ENCODE peak calls at places on chromosomes 5 and 9, in six cellular contexts. I, P, O, S, E and J are unnamed samples.

GRCh38 chr5:107063511-107063910 is 607.2 kb downstream of the EFNA5 start:
- DNase-seq in I (no peak), P (no peak), O (peak), S (no peak), E (no peak), J (no peak)

GRCh38 chr9:127049044-127049443 is 73.4 kb downstream of the ANGPTL2 start:
- DNase-seq in I (no peak), P (peak), O (peak), S (peak), E (no peak), J (peak)

GRCh38 chr5:173925449-173926071 is 37.4 kb downstream of the CPEB4 start:
- DNase-seq in I (peak), P (no peak), O (peak), S (peak), E (peak), J (no peak)

GRCh38 chr9:27664136-27664819 is 91.0 kb upstream of the C9orf72 start:
- DNase-seq in I (no peak), P (no peak), O (no peak), S (no peak), E (no peak), J (no peak)

GRCh38 chr5:19519448-19519847 is 468.6 kb downstream of the CDH18 start:
- DNase-seq in I (no peak), P (no peak), O (no peak), S (no peak), E (no peak), J (no peak)

GRCh38 chr5:151585970-151586369 is 5.2 kb downstream of the FAT2 start:
- DNase-seq in I (no peak), P (no peak), O (no peak), S (no peak), E (no peak), J (no peak)

GRCh38 chr9:114709636-114710035 is 27.6 kb upstream of the TEX48 start:
- DNase-seq in I (no peak), P (no peak), O (no peak), S (no peak), E (no peak), J (no peak)

GRCh38 chr9:121450241-121450640 is 49.4 kb downstream of the GGTA1 start:
- DNase-seq in I (no peak), P (no peak), O (no peak), S (no peak), E (no peak), J (no peak)

GRCh38 chr5:71482132-71482531 is 26.7 kb downstream of the BDP1 start:
- DNase-seq in I (no peak), P (no peak), O (peak), S (peak), E (no peak), J (no peak)

GRCh38 chr9:131096490-131097258 is at the start of gene AIF1L:
- DNase-seq in I (no peak), P (peak), O (no peak), S (no peak), E (no peak), J (no peak)

GRCh38 chr9:77820293-77820954 is 172.3 kb upstream of the GNA14 start:
- DNase-seq in I (no peak), P (no peak), O (peak), S (peak), E (no peak), J (no peak)

GRCh38 chr5:91957671-91958070 is 574.6 kb upstream of the ARRDC3 start:
- DNase-seq in I (no peak), P (no peak), O (peak), S (no peak), E (no peak), J (no peak)

GRCh38 chr5:174500636-174501035 is 223.7 kb upstream of the MSX2 start:
- DNase-seq in I (no peak), P (no peak), O (no peak), S (no peak), E (no peak), J (no peak)

GRCh38 chr9:99140685-99141314 is 35.9 kb downstream of the TGFBR1 start:
- DNase-seq in I (peak), P (no peak), O (peak), S (peak), E (peak), J (no peak)

GRCh38 chr5:125140855-125141254 is 394.4 kb upstream of the ZNF608 start:
- DNase-seq in I (no peak), P (no peak), O (peak), S (peak), E (no peak), J (no peak)

GRCh38 chr5:167057665-167058064 is 1233.8 kb upstream of the WWC1 start:
- DNase-seq in I (no peak), P (no peak), O (peak), S (no peak), E (no peak), J (no peak)

GRCh38 chr9:93683331-93684134 is 107.1 kb downstream of the PHF2 start:
- DNase-seq in I (no peak), P (peak), O (no peak), S (no peak), E (no peak), J (no peak)

GRCh38 chr5:1131191-1131621 is 19.3 kb upstream of the SLC12A7 start:
- DNase-seq in I (no peak), P (peak), O (no peak), S (no peak), E (no peak), J (no peak)

GRCh38 chr5:173413476-173413982 is 85.3 kb upstream of the STC2 start:
- DNase-seq in I (no peak), P (no peak), O (no peak), S (no peak), E (no peak), J (no peak)

GRCh38 chr5:67805666-67806348 is 409.7 kb upstream of the PIK3R1 start:
- DNase-seq in I (no peak), P (no peak), O (no peak), S (no peak), E (no peak), J (no peak)

GRCh38 chr5:60843693-60844428 is at the start of gene ELOVL7:
- DNase-seq in I (no peak), P (peak), O (peak), S (peak), E (peak), J (peak)

GRCh38 chr5:127014573-127014972 is 15.8 kb downstream of the MARCHF3 start:
- DNase-seq in I (no peak), P (no peak), O (no peak), S (no peak), E (no peak), J (no peak)

GRCh38 chr9:120928015-120928719 is 1.6 kb upstream of the TRAF1 start:
- DNase-seq in I (no peak), P (peak), O (no peak), S (no peak), E (no peak), J (no peak)

GRCh38 chr9:2116073-2116472 is 100.9 kb downstream of the SMARCA2 start:
- DNase-seq in I (no peak), P (no peak), O (peak), S (peak), E (no peak), J (peak)

GRCh38 chr9:71490810-71491209 is 277.5 kb downstream of the CEMIP2 start:
- DNase-seq in I (no peak), P (no peak), O (peak), S (no peak), E (no peak), J (no peak)

GRCh38 chr5:95812100-95812472 is 10.4 kb downstream of the GLRX start:
- DNase-seq in I (no peak), P (no peak), O (peak), S (no peak), E (no peak), J (no peak)

GRCh38 chr5:149549461-149550266 is 1.6 kb downstream of the CSNK1A1 start:
- DNase-seq in I (no peak), P (peak), O (peak), S (peak), E (peak), J (peak)

GRCh38 chr9:95940265-95940664 is 64.8 kb downstream of the ERCC6L2 start:
- DNase-seq in I (no peak), P (no peak), O (peak), S (no peak), E (no peak), J (no peak)

GRCh38 chr9:21836437-21837161 is 34.2 kb downstream of the MTAP start:
- DNase-seq in I (no peak), P (no peak), O (peak), S (peak), E (no peak), J (peak)